ENCODE peak calls at places on chromosomes 4 and X, in ten cellular contexts. One of them, this sample, is unnamed.

GRCh38 chr4:174236359-174236758 is 47.1 kb downstream of the FBXO8 start:
- DNase-seq in upper lobe of left lung: no peak
- DNase-seq in neural progenitor cell: no peak
- DNase-seq in NB4: no peak
- DNase-seq in stomach: no peak
- DNase-seq in AG04450: no peak
- DNase-seq in astrocyte of the spinal cord: no peak
- DNase-seq in Peyer's patch: no peak
- DNase-seq in uterus: no peak
- DNase-seq in pancreas: no peak
- DNase-seq in this sample: no peak

GRCh38 chr4:12692815-12693214 is 791.3 kb downstream of the RAB28 start:
- DNase-seq in stomach: no peak
- DNase-seq in upper lobe of left lung: no peak
- DNase-seq in AG04450: no peak
- DNase-seq in uterus: no peak
- DNase-seq in astrocyte of the spinal cord: no peak
- DNase-seq in pancreas: no peak
- DNase-seq in NB4: no peak
- DNase-seq in Peyer's patch: no peak
- DNase-seq in neural progenitor cell: no peak
- DNase-seq in this sample: no peak

GRCh38 chr4:182843813-182844325 is 73.3 kb downstream of the DCTD start:
- DNase-seq in upper lobe of left lung: no peak
- DNase-seq in AG04450: no peak
- DNase-seq in NB4: no peak
- DNase-seq in stomach: no peak
- DNase-seq in Peyer's patch: no peak
- DNase-seq in astrocyte of the spinal cord: no peak
- DNase-seq in pancreas: no peak
- DNase-seq in uterus: no peak
- DNase-seq in neural progenitor cell: no peak
- DNase-seq in this sample: no peak

GRCh38 chr4:1012031-1012739 is 759 bp downstream of the FGFRL1 start:
- DNase-seq in pancreas: no peak
- DNase-seq in NB4: peak
- DNase-seq in Peyer's patch: peak
- DNase-seq in stomach: peak
- DNase-seq in upper lobe of left lung: peak
- DNase-seq in uterus: peak
- DNase-seq in AG04450: no peak
- DNase-seq in neural progenitor cell: peak
- DNase-seq in astrocyte of the spinal cord: peak
- DNase-seq in this sample: no peak

GRCh38 chr4:26199566-26199965 is 121.2 kb upstream of the RBPJ start:
- DNase-seq in Peyer's patch: no peak
- DNase-seq in upper lobe of left lung: no peak
- DNase-seq in AG04450: no peak
- DNase-seq in NB4: no peak
- DNase-seq in neural progenitor cell: no peak
- DNase-seq in pancreas: no peak
- DNase-seq in uterus: no peak
- DNase-seq in astrocyte of the spinal cord: no peak
- DNase-seq in stomach: no peak
- DNase-seq in this sample: no peak

GRCh38 chrX:106931831-106932491 is 11.8 kb downstream of the CLDN2 start:
- DNase-seq in upper lobe of left lung: no peak
- DNase-seq in Peyer's patch: no peak
- DNase-seq in NB4: no peak
- DNase-seq in uterus: no peak
- DNase-seq in astrocyte of the spinal cord: no peak
- DNase-seq in AG04450: no peak
- DNase-seq in neural progenitor cell: no peak
- DNase-seq in stomach: no peak
- DNase-seq in pancreas: no peak
- DNase-seq in this sample: no peak

GRCh38 chrX:150365953-150366911 is 3.1 kb downstream of the MAMLD1 start:
- DNase-seq in AG04450: no peak
- DNase-seq in NB4: no peak
- DNase-seq in Peyer's patch: no peak
- DNase-seq in uterus: peak
- DNase-seq in astrocyte of the spinal cord: peak
- DNase-seq in stomach: no peak
- DNase-seq in pancreas: no peak
- DNase-seq in upper lobe of left lung: peak
- DNase-seq in neural progenitor cell: peak
- DNase-seq in this sample: no peak

GRCh38 chr4:79294064-79294463 is 31.8 kb downstream of the NAA11 start:
- DNase-seq in astrocyte of the spinal cord: peak
- DNase-seq in neural progenitor cell: no peak
- DNase-seq in pancreas: no peak
- DNase-seq in uterus: no peak
- DNase-seq in NB4: peak
- DNase-seq in AG04450: no peak
- DNase-seq in Peyer's patch: no peak
- DNase-seq in stomach: no peak
- DNase-seq in upper lobe of left lung: no peak
- DNase-seq in this sample: no peak

GRCh38 chr4:20679946-20680345 is 20.3 kb upstream of the PACRGL start:
- DNase-seq in AG04450: no peak
- DNase-seq in uterus: no peak
- DNase-seq in astrocyte of the spinal cord: no peak
- DNase-seq in Peyer's patch: no peak
- DNase-seq in upper lobe of left lung: no peak
- DNase-seq in pancreas: no peak
- DNase-seq in NB4: no peak
- DNase-seq in stomach: no peak
- DNase-seq in neural progenitor cell: no peak
- DNase-seq in this sample: no peak

GRCh38 chr4:40196724-40197281 is at the start of gene RHOH:
- DNase-seq in NB4: peak
- DNase-seq in upper lobe of left lung: no peak
- DNase-seq in uterus: no peak
- DNase-seq in astrocyte of the spinal cord: no peak
- DNase-seq in Peyer's patch: no peak
- DNase-seq in stomach: peak
- DNase-seq in neural progenitor cell: peak
- DNase-seq in pancreas: no peak
- DNase-seq in AG04450: no peak
- DNase-seq in this sample: peak

GRCh38 chr4:80197132-80197573 is at the start of gene PRDM8:
- DNase-seq in astrocyte of the spinal cord: no peak
- DNase-seq in NB4: no peak
- DNase-seq in Peyer's patch: no peak
- DNase-seq in stomach: no peak
- DNase-seq in upper lobe of left lung: peak
- DNase-seq in AG04450: no peak
- DNase-seq in pancreas: no peak
- DNase-seq in neural progenitor cell: peak
- DNase-seq in uterus: no peak
- DNase-seq in this sample: no peak

DNA sequence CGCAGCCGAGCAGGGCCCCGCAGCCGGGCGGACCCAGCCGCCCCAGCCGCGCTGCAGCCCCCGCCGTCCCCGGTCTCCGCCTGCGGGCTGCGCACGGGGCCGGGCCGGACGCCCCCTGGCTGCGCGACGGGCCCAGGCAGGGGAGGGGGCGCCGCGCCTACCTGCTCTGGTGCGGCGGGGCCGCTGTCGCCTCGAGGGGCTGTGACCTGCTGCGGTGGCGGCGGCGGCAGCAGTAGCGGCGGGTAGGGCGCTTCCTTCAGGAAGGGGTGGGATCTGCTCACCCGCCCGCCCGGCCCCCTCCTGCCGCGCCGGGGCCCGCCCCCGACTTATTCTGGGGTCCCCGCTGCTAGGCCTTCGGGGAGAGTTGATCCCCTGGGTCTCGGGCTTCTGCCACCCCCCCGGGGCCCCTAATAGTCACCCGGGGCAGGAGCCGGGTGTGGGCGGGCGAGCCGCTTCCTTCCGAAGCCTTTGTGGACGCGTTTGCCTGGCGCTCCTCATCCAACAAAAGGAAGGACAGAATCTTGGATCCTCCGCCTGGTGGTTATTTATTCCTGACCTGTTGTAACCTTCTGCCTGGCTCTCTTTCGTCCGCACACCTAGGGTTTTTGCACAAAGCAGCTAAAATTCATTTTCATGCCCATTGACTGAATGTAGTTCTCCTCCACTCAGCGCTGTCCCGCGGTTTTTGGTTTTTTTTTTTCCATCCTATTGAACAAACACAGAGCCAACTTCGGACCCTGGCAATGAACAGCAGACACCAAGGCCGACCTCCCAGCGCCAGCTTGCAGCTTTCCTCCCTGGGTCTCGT is at the start of gene TMEM150C:
- DNase-seq in astrocyte of the spinal cord: peak
- DNase-seq in uterus: no peak
- DNase-seq in AG04450: no peak
- DNase-seq in stomach: no peak
- DNase-seq in NB4: peak
- DNase-seq in pancreas: peak
- DNase-seq in upper lobe of left lung: peak
- DNase-seq in neural progenitor cell: peak
- DNase-seq in Peyer's patch: peak
- DNase-seq in this sample: no peak
- TF ChIP-seq CTCF in astrocyte of the spinal cord: peak
- TF ChIP-seq CTCF in uterus: no peak
- TF ChIP-seq CTCF in AG04450: no peak
- TF ChIP-seq CTCF in stomach: peak
- TF ChIP-seq CTCF in NB4: no peak
- TF ChIP-seq CTCF in pancreas: no peak
- TF ChIP-seq CTCF in upper lobe of left lung: peak
- TF ChIP-seq CTCF in neural progenitor cell: peak
- TF ChIP-seq CTCF in Peyer's patch: peak
- TF ChIP-seq CTCF in this sample: no peak

GRCh38 chr4:45679411-45679810 is 444.4 kb downstream of the GABRG1 start:
- DNase-seq in pancreas: no peak
- DNase-seq in AG04450: no peak
- DNase-seq in uterus: no peak
- DNase-seq in NB4: no peak
- DNase-seq in upper lobe of left lung: no peak
- DNase-seq in stomach: no peak
- DNase-seq in Peyer's patch: no peak
- DNase-seq in astrocyte of the spinal cord: no peak
- DNase-seq in neural progenitor cell: no peak
- DNase-seq in this sample: no peak
- H3K4me3 ChIP-seq in pancreas: no peak
- H3K4me3 ChIP-seq in AG04450: no peak
- H3K4me3 ChIP-seq in uterus: no peak
- H3K4me3 ChIP-seq in NB4: no peak
- H3K4me3 ChIP-seq in upper lobe of left lung: no peak
- H3K4me3 ChIP-seq in stomach: no peak
- H3K4me3 ChIP-seq in Peyer's patch: no peak
- H3K4me3 ChIP-seq in astrocyte of the spinal cord: no peak
- H3K4me3 ChIP-seq in neural progenitor cell: no peak
- H3K4me3 ChIP-seq in this sample: no peak

GRCh38 chr4:153040677-153041076 is 104.6 kb downstream of the FHDC1 start:
- DNase-seq in upper lobe of left lung: no peak
- DNase-seq in stomach: no peak
- DNase-seq in uterus: no peak
- DNase-seq in pancreas: no peak
- DNase-seq in neural progenitor cell: no peak
- DNase-seq in astrocyte of the spinal cord: no peak
- DNase-seq in Peyer's patch: no peak
- DNase-seq in NB4: no peak
- DNase-seq in AG04450: no peak
- DNase-seq in this sample: no peak

GRCh38 chr4:153034681-153035080 is 98.6 kb downstream of the FHDC1 start:
- DNase-seq in Peyer's patch: no peak
- DNase-seq in upper lobe of left lung: no peak
- DNase-seq in neural progenitor cell: peak
- DNase-seq in uterus: no peak
- DNase-seq in stomach: no peak
- DNase-seq in astrocyte of the spinal cord: no peak
- DNase-seq in AG04450: no peak
- DNase-seq in NB4: no peak
- DNase-seq in pancreas: no peak
- DNase-seq in this sample: no peak

GRCh38 chr4:153039542-153040185 is 103.5 kb downstream of the FHDC1 start:
- DNase-seq in NB4: no peak
- DNase-seq in Peyer's patch: no peak
- DNase-seq in neural progenitor cell: no peak
- DNase-seq in uterus: no peak
- DNase-seq in astrocyte of the spinal cord: no peak
- DNase-seq in AG04450: no peak
- DNase-seq in stomach: no peak
- DNase-seq in upper lobe of left lung: no peak
- DNase-seq in pancreas: no peak
- DNase-seq in this sample: no peak

GRCh38 chr4:153036931-153037330 is 100.8 kb downstream of the FHDC1 start:
- DNase-seq in upper lobe of left lung: no peak
- DNase-seq in Peyer's patch: no peak
- DNase-seq in pancreas: no peak
- DNase-seq in uterus: no peak
- DNase-seq in astrocyte of the spinal cord: no peak
- DNase-seq in stomach: no peak
- DNase-seq in NB4: no peak
- DNase-seq in neural progenitor cell: no peak
- DNase-seq in AG04450: no peak
- DNase-seq in this sample: no peak

DNA sequence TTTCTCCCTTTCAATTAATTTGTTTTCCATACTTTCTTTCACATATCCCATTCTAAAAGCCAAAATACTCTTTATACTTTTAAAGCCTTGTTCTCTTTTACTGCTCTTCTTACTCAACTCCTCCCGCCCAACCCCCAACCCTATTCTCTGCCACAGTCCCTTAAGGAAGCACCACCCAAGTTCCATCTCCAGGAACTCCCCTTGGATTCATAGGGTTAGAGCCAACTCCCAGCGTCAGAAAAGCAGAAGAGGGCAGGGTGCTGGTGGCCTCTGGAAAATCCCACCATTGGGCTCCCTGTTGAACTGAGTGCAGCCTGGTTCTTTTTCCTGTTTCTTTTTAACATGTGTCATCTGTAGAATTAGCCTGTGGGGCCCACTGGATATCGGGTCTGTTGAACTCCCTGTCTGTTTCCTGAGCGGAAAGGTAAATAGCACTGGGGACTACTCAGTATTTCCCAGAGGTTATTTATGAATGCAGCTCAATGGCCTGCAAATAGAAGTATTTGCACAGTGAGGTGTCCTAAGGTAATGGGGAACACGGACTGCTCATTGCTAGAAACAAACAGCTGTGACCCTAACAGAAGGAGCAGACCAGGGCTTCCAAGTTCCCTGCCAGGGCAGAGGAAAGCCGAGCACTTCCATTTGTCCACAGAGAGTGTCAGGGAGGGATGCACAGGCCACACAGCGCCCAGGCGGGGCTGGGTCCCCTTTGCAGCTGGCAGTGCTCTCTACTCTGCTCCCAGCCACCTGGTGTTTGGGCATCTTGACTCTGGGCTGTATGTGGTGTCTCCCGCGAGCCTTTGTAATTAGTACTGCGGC is 102.6 kb downstream of the FHDC1 start:
- DNase-seq in NB4: no peak
- DNase-seq in neural progenitor cell: no peak
- DNase-seq in Peyer's patch: no peak
- DNase-seq in pancreas: peak
- DNase-seq in AG04450: no peak
- DNase-seq in uterus: no peak
- DNase-seq in stomach: peak
- DNase-seq in astrocyte of the spinal cord: no peak
- DNase-seq in upper lobe of left lung: peak
- DNase-seq in this sample: no peak
- TF ChIP-seq CTCF in NB4: no peak
- TF ChIP-seq CTCF in neural progenitor cell: no peak
- TF ChIP-seq CTCF in Peyer's patch: no peak
- TF ChIP-seq CTCF in pancreas: no peak
- TF ChIP-seq CTCF in AG04450: no peak
- TF ChIP-seq CTCF in uterus: no peak
- TF ChIP-seq CTCF in stomach: no peak
- TF ChIP-seq CTCF in astrocyte of the spinal cord: no peak
- TF ChIP-seq CTCF in upper lobe of left lung: no peak
- TF ChIP-seq CTCF in this sample: no peak

GRCh38 chr4:169660929-169661328 is 40.6 kb downstream of the CLCN3 start:
- DNase-seq in pancreas: no peak
- DNase-seq in astrocyte of the spinal cord: no peak
- DNase-seq in neural progenitor cell: no peak
- DNase-seq in stomach: no peak
- DNase-seq in upper lobe of left lung: no peak
- DNase-seq in NB4: peak
- DNase-seq in AG04450: no peak
- DNase-seq in Peyer's patch: no peak
- DNase-seq in uterus: no peak
- DNase-seq in this sample: no peak
- H3K4me3 ChIP-seq in pancreas: no peak
- H3K4me3 ChIP-seq in astrocyte of the spinal cord: peak
- H3K4me3 ChIP-seq in neural progenitor cell: peak
- H3K4me3 ChIP-seq in stomach: no peak
- H3K4me3 ChIP-seq in upper lobe of left lung: no peak
- H3K4me3 ChIP-seq in NB4: peak
- H3K4me3 ChIP-seq in AG04450: peak
- H3K4me3 ChIP-seq in Peyer's patch: no peak
- H3K4me3 ChIP-seq in uterus: no peak
- H3K4me3 ChIP-seq in this sample: no peak

This sample was measured in GM12864.